ENCODE peak calls at places on chromosome 18, in six cellular contexts. J, T, F, W, N and Q are unnamed samples.
A peak's percentile ranks its signal among the peaks of the same experiment; 100 is the strongest.

GRCh38 chr18:22286576-22286975 is 117.2 kb downstream of the GATA6 start:
- DNase-seq in J (no peak), N (no peak), F (no peak), T (no peak), W (peak; percentile 82), Q (peak; percentile 75)

GRCh38 chr18:12296457-12296856 is 11.6 kb upstream of the TUBB6 start:
- DNase-seq in W (no peak), J (no peak), F (no peak), T (no peak), N (no peak), Q (no peak)

GRCh38 chr18:75344615-75345014 is 82.9 kb downstream of the SMIM21 start:
- DNase-seq in W (no peak), F (no peak), N (no peak), T (no peak), J (no peak), Q (no peak)

GRCh38 chr18:48230459-48231113 is 178.6 kb downstream of the ZBTB7C start:
- DNase-seq in J (peak; percentile 89), W (peak; percentile 75), F (no peak), T (no peak), N (peak; percentile 78), Q (peak; percentile 52)

GRCh38 chr18:36492604-36493329 is 195.3 kb downstream of the FHOD3 start:
- DNase-seq in J (no peak), W (no peak), F (no peak), T (no peak), N (no peak), Q (no peak)

GRCh38 chr18:58860747-58861224 is 3.9 kb upstream of the ZNF532 start:
- DNase-seq in F (no peak), W (no peak), N (no peak), J (no peak), T (no peak), Q (no peak)

GRCh38 chr18:45291616-45292612 is 323.4 kb upstream of the SLC14A2 start:
- DNase-seq in N (no peak), T (no peak), F (no peak), J (no peak), W (no peak), Q (no peak)

GRCh38 chr18:4987452-4988405 is 209.3 kb downstream of the AKAIN1 start:
- DNase-seq in J (no peak), F (no peak), T (no peak), W (no peak), N (no peak), Q (no peak)

GRCh38 chr18:44041553-44042418 is 638.9 kb upstream of the SETBP1 start:
- DNase-seq in F (no peak), W (no peak), T (no peak), J (no peak), N (no peak), Q (no peak)

GRCh38 chr18:71630686-71631085 is 913.5 kb downstream of the CBLN2 start:
- DNase-seq in T (no peak), W (no peak), J (no peak), N (no peak), F (no peak), Q (no peak)

GRCh38 chr18:71625691-71626090 is 918.5 kb downstream of the CBLN2 start:
- DNase-seq in F (no peak), J (no peak), N (no peak), T (no peak), W (no peak), Q (no peak)
- H3K9me3 ChIP-seq in F (no peaks in the 10 kb centered on the region), J (no peaks in the 10 kb centered on the region), N (no peaks in the 10 kb centered on the region), T (no peaks in the 10 kb centered on the region), W (no peaks in the 10 kb centered on the region), Q (no peaks in the 10 kb centered on the region)

GRCh38 chr18:71242981-71243380 is 954.1 kb downstream of the SOCS6 start:
- DNase-seq in T (no peak), F (no peak), W (no peak), J (peak; percentile 10), N (no peak), Q (no peak)

GRCh38 chr18:71237636-71238035 is 948.8 kb downstream of the SOCS6 start:
- DNase-seq in T (no peak), W (no peak), N (no peak), J (no peak), F (no peak), Q (no peak)

GRCh38 chr18:71233177-71233576 is 944.3 kb downstream of the SOCS6 start:
- DNase-seq in F (no peak), W (no peak), N (no peak), T (no peak), J (no peak), Q (no peak)

DNA sequence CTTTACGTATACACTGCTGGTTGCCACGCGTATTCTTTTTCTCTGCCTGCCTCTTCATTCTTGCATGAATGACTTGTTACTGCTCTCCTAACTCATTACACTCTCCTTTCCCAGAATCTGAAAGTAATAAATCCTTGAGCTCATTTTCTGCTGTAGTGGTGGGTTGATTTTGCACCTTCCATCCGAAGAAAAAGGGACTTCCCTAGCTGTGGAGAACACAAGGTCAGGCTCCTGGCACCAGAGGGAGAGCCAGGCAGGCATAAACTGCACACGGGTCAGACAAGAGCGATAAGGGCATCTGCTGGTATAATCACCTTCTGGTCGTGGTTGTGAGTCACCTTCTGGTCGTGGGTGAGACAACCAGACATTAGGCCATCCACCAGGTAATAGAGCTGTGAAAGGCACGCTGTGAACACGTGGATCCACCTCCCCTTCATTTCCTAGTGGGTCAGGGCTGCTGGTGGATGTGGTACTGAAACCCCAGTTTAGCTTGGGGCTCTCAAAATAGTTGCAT is 950.3 kb downstream of the SOCS6 start:
- DNase-seq in F (no peak), W (no peak), N (peak; percentile 13), J (no peak), T (no peak), Q (no peak)
- H3K9me3 ChIP-seq in F (no peaks in the 10 kb centered on the region), W (no peaks in the 10 kb centered on the region), N (no peaks in the 10 kb centered on the region), J (no peaks in the 10 kb centered on the region), T (no peaks in the 10 kb centered on the region), Q (no peaks in the 10 kb centered on the region)

GRCh38 chr18:14965553-14965952 is 217.6 kb downstream of the ANKRD30B start:
- DNase-seq in F (no peak), N (no peak), T (no peak), W (no peak), J (no peak), Q (no peak)
- H3K9me3 ChIP-seq in F (no peaks in the 10 kb centered on the region), N (no peaks in the 10 kb centered on the region), T (no peaks in the 10 kb centered on the region), W (no peaks in the 10 kb centered on the region), J (no peaks in the 10 kb centered on the region), Q (no peaks in the 10 kb centered on the region)

GRCh38 chr18:8930990-8931648 is 171.4 kb upstream of the NDUFV2 start:
- DNase-seq in N (no peak), W (no peak), J (no peak), T (no peak), F (no peak), Q (no peak)
- H3K9me3 ChIP-seq in N (no peaks in the 10 kb centered on the region), W (peaks cover 13% of the 10 kb centered on the region), J (peaks cover 15% of the 10 kb centered on the region), T (peaks cover 6% of the 10 kb centered on the region), F (no peaks in the 10 kb centered on the region), Q (peaks cover 4% of the 10 kb centered on the region)

GRCh38 chr18:35306588-35307250 is 16.7 kb upstream of the ZSCAN30 start:
- DNase-seq in F (no peak), W (no peak), N (no peak), J (no peak), T (no peak), Q (no peak)
- H3K9me3 ChIP-seq in F (peaks cover 83% of the 10 kb centered on the region), W (peaks cover 85% of the 10 kb centered on the region), N (no peaks in the 10 kb centered on the region), J (peaks cover 19% of the 10 kb centered on the region), T (peaks cover 47% of the 10 kb centered on the region), Q (peaks cover 44% of the 10 kb centered on the region)